ENCODE peak calls at places on chromosomes 2 and 18, in eight cellular contexts. X is heart left ventricle, N is AG04450, F is fibroblast of villous mesenchyme, M is HCT116, G is A549, Q is tibial artery, E is breast epithelium. Z is an unnamed sample.

GRCh38 chr2:42100696-42101585 is 53.1 kb downstream of the PKDCC start:
- DNase-seq in M (no peak), N (peak; percentile 33), X (peak; percentile 71), E (peak; percentile 61), G (no peak), F (peak; percentile 77), Q (peak; percentile 36), Z (no peak)

GRCh38 chr2:45935791-45936622 is 284.5 kb downstream of the PRKCE start:
- DNase-seq in N (peak; percentile 93), E (peak; percentile 98), F (peak; percentile 95), X (peak; percentile 89), M (peak; percentile 97), Q (peak; percentile 98), G (peak; percentile 95), Z (peak; percentile 100)

GRCh38 chr2:71610671-71611070 is 157.3 kb downstream of the DYSF start:
- DNase-seq in M (no peak), E (peak; percentile 16), F (no peak), Q (peak; percentile 8), N (no peak), G (no peak), X (peak; percentile 3), Z (no peak)

GRCh38 chr2:144414324-144414845 is 105.5 kb downstream of the ZEB2 start:
- DNase-seq in Q (peak; percentile 25), E (no peak), G (no peak), M (no peak), F (peak; percentile 98), X (no peak), N (peak; percentile 80), Z (peak; percentile 88)

GRCh38 chr18:76672627-76673026 is 149.7 kb upstream of the ZNF236 start:
- DNase-seq in M (no peak), X (no peak), F (peak; percentile 69), N (peak; percentile 15), Q (no peak), E (no peak), G (no peak), Z (peak; percentile 76)

GRCh38 chr18:9413586-9413985 is 61.7 kb upstream of the RALBP1 start:
- DNase-seq in F (peak; percentile 81), Q (no peak), X (no peak), E (no peak), M (no peak), G (no peak), N (peak; percentile 44), Z (peak; percentile 92)

GRCh38 chr2:72134997-72135800 is 12.5 kb downstream of the CYP26B1 start:
- DNase-seq in G (no peak), Q (no peak), X (no peak), E (no peak), M (no peak), N (no peak), F (no peak), Z (no peak)

GRCh38 chr18:55320399-55321255 is 267.4 kb downstream of the TCF4 start:
- DNase-seq in Q (no peak), M (no peak), N (no peak), E (no peak), G (no peak), F (peak; percentile 51), X (no peak), Z (no peak)

GRCh38 chr2:197278804-197279763 is 31.5 kb downstream of the ANKRD44 start:
- DNase-seq in M (no peak), N (no peak), F (no peak), G (no peak), Q (no peak), E (no peak), X (no peak), Z (no peak)

GRCh38 chr2:18402-19271 is 27.7 kb downstream of the FAM110C start:
- DNase-seq in F (no peak), M (no peak), G (no peak), N (no peak), X (no peak), E (no peak), Q (no peak), Z (no peak)

GRCh38 chr18:74725690-74726089 is 128.0 kb downstream of the ZNF407 start:
- DNase-seq in X (no peak), E (no peak), N (no peak), G (no peak), Q (no peak), M (no peak), F (peak; percentile 33), Z (no peak)

GRCh38 chr18:3663870-3664512 is 214.0 kb downstream of the TGIF1 start:
- DNase-seq in X (no peak), Q (no peak), E (no peak), F (no peak), N (no peak), M (no peak), G (no peak), Z (no peak)

GRCh38 chr2:99285521-99285920 is 15.5 kb downstream of the LYG1 start:
- DNase-seq in F (no peak), Q (no peak), N (no peak), M (no peak), G (no peak), X (no peak), E (no peak), Z (no peak)

GRCh38 chr2:50863856-50864255 is 168.1 kb downstream of the NRXN1 start:
- DNase-seq in Q (no peak), E (no peak), M (no peak), F (no peak), G (no peak), N (no peak), X (no peak), Z (no peak)

GRCh38 chr2:64841462-64841861 is 147.7 kb upstream of the SLC1A4 start:
- DNase-seq in Q (no peak), X (no peak), M (no peak), N (no peak), F (no peak), E (no peak), G (no peak), Z (no peak)

DNA sequence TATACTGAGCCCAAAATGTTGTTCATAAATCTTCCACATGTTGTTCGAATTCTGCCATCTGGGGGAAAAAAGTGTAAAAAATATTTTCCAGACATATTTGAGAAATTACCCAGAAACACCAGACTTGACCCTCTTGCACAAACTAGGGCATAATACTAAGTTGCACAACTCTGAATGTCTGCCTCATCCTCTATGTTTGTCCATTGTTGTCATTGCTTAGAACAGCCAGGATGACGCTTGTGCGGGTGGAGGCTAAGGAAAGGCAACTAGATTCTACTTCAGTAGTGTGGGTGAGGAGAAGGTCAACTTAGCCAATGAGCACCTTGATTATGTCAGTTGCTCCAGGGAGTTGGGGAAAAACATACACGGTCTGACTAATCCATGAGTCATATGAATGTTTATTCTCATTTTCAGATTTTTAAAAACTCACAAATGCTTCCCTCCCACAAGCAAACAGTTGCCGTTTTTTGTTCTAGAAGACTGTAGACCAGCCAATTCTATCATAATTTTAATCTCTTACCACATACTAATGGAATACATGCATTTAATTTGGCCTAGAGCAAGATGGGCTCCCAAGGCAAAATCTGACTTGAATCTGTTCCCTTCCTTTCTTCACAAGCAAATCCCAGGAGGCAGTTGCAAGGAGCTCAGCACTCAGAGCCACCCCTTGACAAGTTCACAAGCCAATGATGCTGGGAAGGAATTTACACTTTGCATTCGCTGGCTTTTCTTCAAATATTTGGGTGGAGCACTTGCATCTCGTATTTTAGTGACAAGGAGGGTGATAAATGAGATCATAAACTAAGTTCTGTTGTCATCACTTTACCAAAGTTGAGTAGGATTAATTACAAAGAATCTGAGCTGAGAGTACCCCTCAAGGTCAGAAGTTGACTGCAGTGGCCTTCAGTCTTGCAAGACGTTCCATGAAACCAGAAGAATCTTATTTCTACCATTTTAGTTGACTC is 163.2 kb upstream of the TWIST2 start:
- DNase-seq in G (peak; percentile 97), E (peak; percentile 76), N (peak; percentile 94), X (no peak), Q (peak; percentile 88), F (peak; percentile 99), M (peak; percentile 80), Z (peak; percentile 99)
- TF ChIP-seq CTCF in G (peak; percentile 50), E (no peak), N (no peak), X (no peak), Q (no peak), F (no peak), M (no peak), Z (no peak)

DNA sequence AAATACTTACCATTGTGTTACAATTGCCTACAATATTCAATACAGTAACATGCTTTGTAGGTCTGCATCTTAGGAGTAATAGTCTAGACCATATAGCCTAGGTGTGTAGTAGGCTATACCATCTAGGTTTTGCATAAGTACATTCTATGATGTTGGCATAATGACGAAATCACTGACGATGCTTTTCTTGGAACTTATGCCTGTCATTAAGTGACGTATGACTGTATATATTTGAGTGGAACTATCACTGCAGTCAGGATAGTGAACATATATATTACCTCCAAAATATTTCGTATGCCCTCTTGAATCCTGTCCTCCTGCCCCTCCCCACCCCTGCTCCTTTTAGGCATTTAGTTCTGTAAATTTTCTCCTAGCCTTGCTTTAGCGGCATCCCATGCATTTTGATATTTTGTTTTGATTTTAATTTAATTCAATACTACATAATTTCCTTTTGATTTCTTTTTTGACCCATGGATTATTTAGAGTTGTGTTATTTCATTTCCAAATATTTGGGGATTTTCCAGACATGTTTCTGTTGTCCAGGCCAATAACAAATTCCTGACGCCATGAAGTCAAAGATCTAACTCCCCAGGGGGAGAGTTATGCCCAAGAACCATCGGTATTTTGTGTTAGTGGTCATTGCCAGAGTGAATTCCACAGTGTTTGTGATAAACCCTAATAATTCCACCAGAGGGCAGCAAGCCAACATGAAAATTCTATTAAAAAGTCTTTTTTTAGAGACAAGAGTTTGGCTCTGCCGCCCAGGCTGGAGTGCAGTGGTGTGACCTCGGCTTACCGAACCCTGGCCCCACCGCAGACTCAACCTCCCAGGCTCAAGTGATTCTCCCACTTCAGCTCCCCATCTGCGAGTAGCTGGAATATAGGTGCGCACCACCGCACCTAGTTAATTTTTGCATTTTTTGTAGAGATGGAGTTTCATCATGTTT is 24.2 kb upstream of the CASP8 start:
- DNase-seq in M (no peak), N (peak; percentile 46), X (peak; percentile 61), G (no peak), E (peak; percentile 28), F (peak; percentile 80), Q (peak; percentile 63), Z (peak; percentile 82)
- H3K4me3 ChIP-seq in M (no peak overlapping the region), N (no peak overlapping the region), X (no peak overlapping the region), G (no peak overlapping the region), E (no peak overlapping the region), F (no peak overlapping the region), Q (peak overlapping the region; percentile 9), Z (no peak overlapping the region)

GRCh38 chr2:172674034-172674967 is 61.3 kb upstream of the RAPGEF4 start:
- DNase-seq in Q (no peak), N (no peak), F (peak; percentile 52), G (no peak), M (no peak), E (no peak), X (peak; percentile 37), Z (no peak)
- TF ChIP-seq CTCF in Q (peak; percentile 49), N (peak; percentile 54), F (peak; percentile 78), G (no peak), M (no peak), E (no peak), X (peak; percentile 67), Z (peak; percentile 63)

DNA sequence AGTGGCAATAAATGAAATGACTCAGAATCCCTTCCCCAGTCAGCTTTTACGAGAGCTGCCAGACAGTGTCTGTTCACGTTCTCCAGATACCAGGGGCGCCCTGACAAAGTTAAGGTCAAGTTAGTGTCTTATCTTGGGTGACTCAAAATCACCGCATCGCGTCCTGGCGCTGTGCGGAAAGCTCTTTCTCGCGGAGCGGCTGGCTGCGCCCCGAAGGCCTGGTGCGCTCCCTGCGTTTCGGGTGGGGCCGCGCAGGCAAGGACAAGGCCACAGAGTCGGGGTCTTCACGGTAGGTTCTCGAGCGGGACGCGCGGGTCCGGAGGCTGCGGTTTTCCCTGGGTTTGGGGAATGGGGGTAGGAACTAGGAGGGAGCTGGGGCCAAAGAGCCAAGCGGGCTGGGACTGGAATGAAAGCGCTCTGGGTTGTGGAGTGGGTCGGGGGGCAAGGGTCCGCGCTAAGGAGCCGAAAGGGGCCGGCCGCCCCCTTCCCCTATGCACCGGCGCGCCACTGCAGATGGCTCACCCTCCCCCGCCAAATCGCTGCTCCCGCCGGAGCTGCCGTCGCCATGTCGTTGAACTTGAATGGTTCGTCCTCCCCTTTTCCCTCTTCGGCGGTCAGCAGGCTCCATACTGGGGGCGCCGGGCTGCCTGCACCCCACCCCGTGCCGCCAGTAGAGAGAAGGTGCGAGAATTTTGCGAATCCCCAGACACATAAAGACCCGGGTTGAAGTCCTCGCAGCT is 2.6 kb upstream of the HOXD11 start:
- DNase-seq in G (peak; percentile 62), N (no peak), X (no peak), F (peak; percentile 90), E (no peak), M (no peak), Q (no peak), Z (peak; percentile 83)
- H3K4me3 ChIP-seq in G (peak overlapping the region; percentile 56), N (no peak overlapping the region), X (no peak overlapping the region), F (peak overlapping the region; percentile 63), E (peak overlapping the region; percentile 21), M (no peak overlapping the region), Q (no peak overlapping the region), Z (peak overlapping the region; percentile 55)

Z was measured in foreskin fibroblast.